ENCODE peak calls at places on chromosomes 1 and 21, in ten cellular contexts. One of them, this sample, is unnamed.

GRCh38 chr1:29668761-29669487 is 432.6 kb downstream of the PTPRU start:
- DNase-seq in retina: no peak
- DNase-seq in ACHN: no peak
- DNase-seq in ascending aorta: peak; percentile 13
- DNase-seq in EH: no peak
- DNase-seq in K562: no peak
- DNase-seq in kidney glomerular epithelial cell: no peak
- DNase-seq in stimulated activated CD8-positive, alpha-beta memory T cell treated with anti-CD3 and anti-CD28 coated beads, Interleukin-7, amount 100 ng/mL, for 1 hour: no peak
- DNase-seq in T-helper 1 cell: no peak
- DNase-seq in stimulated activated CD4-positive, alpha-beta T cell treated with anti-CD3 and anti-CD28 coated beads, Interleukin-12 subunit alpha, Interleukin-12 subunit beta, amount 100 ng/mL, for 48 hours: no peak
- DNase-seq in this sample: no peak

GRCh38 chr1:109959974-109960744 is 24.4 kb upstream of the AHCYL1 start:
- DNase-seq in retina: peak; percentile 19
- DNase-seq in ACHN: peak; percentile 22
- DNase-seq in ascending aorta: no peak
- DNase-seq in EH: peak; percentile 92
- DNase-seq in K562: no peak
- DNase-seq in kidney glomerular epithelial cell: peak; percentile 65
- DNase-seq in stimulated activated CD8-positive, alpha-beta memory T cell treated with anti-CD3 and anti-CD28 coated beads, Interleukin-7, amount 100 ng/mL, for 1 hour: no peak
- DNase-seq in T-helper 1 cell: no peak
- DNase-seq in stimulated activated CD4-positive, alpha-beta T cell treated with anti-CD3 and anti-CD28 coated beads, Interleukin-12 subunit alpha, Interleukin-12 subunit beta, amount 100 ng/mL, for 48 hours: no peak
- DNase-seq in this sample: peak; percentile 66

GRCh38 chr1:65114312-65114711 is 33.7 kb upstream of the AK4 start:
- DNase-seq in retina: no peak
- DNase-seq in ACHN: no peak
- DNase-seq in ascending aorta: no peak
- DNase-seq in EH: no peak
- DNase-seq in K562: no peak
- DNase-seq in kidney glomerular epithelial cell: no peak
- DNase-seq in stimulated activated CD8-positive, alpha-beta memory T cell treated with anti-CD3 and anti-CD28 coated beads, Interleukin-7, amount 100 ng/mL, for 1 hour: no peak
- DNase-seq in T-helper 1 cell: no peak
- DNase-seq in stimulated activated CD4-positive, alpha-beta T cell treated with anti-CD3 and anti-CD28 coated beads, Interleukin-12 subunit alpha, Interleukin-12 subunit beta, amount 100 ng/mL, for 48 hours: no peak
- DNase-seq in this sample: no peak

GRCh38 chr1:222606757-222607156 is 11.1 kb upstream of the MIA3 start:
- DNase-seq in retina: no peak
- DNase-seq in ACHN: no peak
- DNase-seq in ascending aorta: no peak
- DNase-seq in EH: no peak
- DNase-seq in K562: no peak
- DNase-seq in kidney glomerular epithelial cell: no peak
- DNase-seq in stimulated activated CD8-positive, alpha-beta memory T cell treated with anti-CD3 and anti-CD28 coated beads, Interleukin-7, amount 100 ng/mL, for 1 hour: no peak
- DNase-seq in T-helper 1 cell: no peak
- DNase-seq in stimulated activated CD4-positive, alpha-beta T cell treated with anti-CD3 and anti-CD28 coated beads, Interleukin-12 subunit alpha, Interleukin-12 subunit beta, amount 100 ng/mL, for 48 hours: no peak
- DNase-seq in this sample: no peak

GRCh38 chr1:18992646-18993045 is 36.2 kb upstream of the IFFO2 start:
- DNase-seq in retina: no peak
- DNase-seq in ACHN: no peak
- DNase-seq in ascending aorta: no peak
- DNase-seq in EH: no peak
- DNase-seq in K562: no peak
- DNase-seq in kidney glomerular epithelial cell: no peak
- DNase-seq in stimulated activated CD8-positive, alpha-beta memory T cell treated with anti-CD3 and anti-CD28 coated beads, Interleukin-7, amount 100 ng/mL, for 1 hour: no peak
- DNase-seq in T-helper 1 cell: no peak
- DNase-seq in stimulated activated CD4-positive, alpha-beta T cell treated with anti-CD3 and anti-CD28 coated beads, Interleukin-12 subunit alpha, Interleukin-12 subunit beta, amount 100 ng/mL, for 48 hours: no peak
- DNase-seq in this sample: no peak

GRCh38 chr1:243549108-243549507 is 293.3 kb downstream of the SDCCAG8 start:
- DNase-seq in retina: no peak
- DNase-seq in ACHN: peak; percentile 81
- DNase-seq in ascending aorta: no peak
- DNase-seq in EH: peak; percentile 88
- DNase-seq in K562: no peak
- DNase-seq in kidney glomerular epithelial cell: peak; percentile 71
- DNase-seq in stimulated activated CD8-positive, alpha-beta memory T cell treated with anti-CD3 and anti-CD28 coated beads, Interleukin-7, amount 100 ng/mL, for 1 hour: no peak
- DNase-seq in T-helper 1 cell: no peak
- DNase-seq in stimulated activated CD4-positive, alpha-beta T cell treated with anti-CD3 and anti-CD28 coated beads, Interleukin-12 subunit alpha, Interleukin-12 subunit beta, amount 100 ng/mL, for 48 hours: no peak
- DNase-seq in this sample: peak; percentile 88

GRCh38 chr1:67463298-67463960 is 33.2 kb upstream of the SERBP1 start:
- DNase-seq in retina: peak; percentile 68
- DNase-seq in ACHN: no peak
- DNase-seq in ascending aorta: no peak
- DNase-seq in EH: peak; percentile 42
- DNase-seq in K562: no peak
- DNase-seq in kidney glomerular epithelial cell: no peak
- DNase-seq in stimulated activated CD8-positive, alpha-beta memory T cell treated with anti-CD3 and anti-CD28 coated beads, Interleukin-7, amount 100 ng/mL, for 1 hour: no peak
- DNase-seq in T-helper 1 cell: no peak
- DNase-seq in stimulated activated CD4-positive, alpha-beta T cell treated with anti-CD3 and anti-CD28 coated beads, Interleukin-12 subunit alpha, Interleukin-12 subunit beta, amount 100 ng/mL, for 48 hours: no peak
- DNase-seq in this sample: no peak

GRCh38 chr1:111503585-111504060 is at the start of the genes ADORA3 and TMIGD3:
- DNase-seq in retina: no peak
- DNase-seq in ACHN: no peak
- DNase-seq in ascending aorta: no peak
- DNase-seq in EH: no peak
- DNase-seq in K562: no peak
- DNase-seq in kidney glomerular epithelial cell: no peak
- DNase-seq in stimulated activated CD8-positive, alpha-beta memory T cell treated with anti-CD3 and anti-CD28 coated beads, Interleukin-7, amount 100 ng/mL, for 1 hour: no peak
- DNase-seq in T-helper 1 cell: no peak
- DNase-seq in stimulated activated CD4-positive, alpha-beta T cell treated with anti-CD3 and anti-CD28 coated beads, Interleukin-12 subunit alpha, Interleukin-12 subunit beta, amount 100 ng/mL, for 48 hours: no peak
- DNase-seq in this sample: no peak

GRCh38 chr1:81377406-81377805 is 423.3 kb upstream of the ADGRL2 start:
- DNase-seq in retina: no peak
- DNase-seq in ACHN: no peak
- DNase-seq in ascending aorta: no peak
- DNase-seq in EH: no peak
- DNase-seq in K562: no peak
- DNase-seq in kidney glomerular epithelial cell: no peak
- DNase-seq in stimulated activated CD8-positive, alpha-beta memory T cell treated with anti-CD3 and anti-CD28 coated beads, Interleukin-7, amount 100 ng/mL, for 1 hour: no peak
- DNase-seq in T-helper 1 cell: no peak
- DNase-seq in stimulated activated CD4-positive, alpha-beta T cell treated with anti-CD3 and anti-CD28 coated beads, Interleukin-12 subunit alpha, Interleukin-12 subunit beta, amount 100 ng/mL, for 48 hours: no peak
- DNase-seq in this sample: no peak

GRCh38 chr21:44456207-44456914 is 1.1 kb downstream of the LRRC3 start:
- DNase-seq in retina: peak; percentile 59
- DNase-seq in ACHN: no peak
- DNase-seq in ascending aorta: peak; percentile 58
- DNase-seq in EH: no peak
- DNase-seq in K562: no peak
- DNase-seq in kidney glomerular epithelial cell: no peak
- DNase-seq in stimulated activated CD8-positive, alpha-beta memory T cell treated with anti-CD3 and anti-CD28 coated beads, Interleukin-7, amount 100 ng/mL, for 1 hour: no peak
- DNase-seq in T-helper 1 cell: no peak
- DNase-seq in stimulated activated CD4-positive, alpha-beta T cell treated with anti-CD3 and anti-CD28 coated beads, Interleukin-12 subunit alpha, Interleukin-12 subunit beta, amount 100 ng/mL, for 48 hours: no peak
- DNase-seq in this sample: no peak

GRCh38 chr1:118961156-118961555 is 27.0 kb downstream of the TBX15 start:
- DNase-seq in retina: no peak
- DNase-seq in ACHN: no peak
- DNase-seq in ascending aorta: no peak
- DNase-seq in EH: peak; percentile 17
- DNase-seq in K562: no peak
- DNase-seq in kidney glomerular epithelial cell: no peak
- DNase-seq in stimulated activated CD8-positive, alpha-beta memory T cell treated with anti-CD3 and anti-CD28 coated beads, Interleukin-7, amount 100 ng/mL, for 1 hour: no peak
- DNase-seq in T-helper 1 cell: no peak
- DNase-seq in stimulated activated CD4-positive, alpha-beta T cell treated with anti-CD3 and anti-CD28 coated beads, Interleukin-12 subunit alpha, Interleukin-12 subunit beta, amount 100 ng/mL, for 48 hours: no peak
- DNase-seq in this sample: no peak

GRCh38 chr1:2526824-2527552 is 592 bp upstream of the PANK4 start:
- DNase-seq in retina: peak; percentile 91
- DNase-seq in ACHN: peak; percentile 15
- DNase-seq in ascending aorta: peak; percentile 72
- DNase-seq in EH: peak; percentile 66
- DNase-seq in K562: no peak
- DNase-seq in kidney glomerular epithelial cell: no peak
- DNase-seq in stimulated activated CD8-positive, alpha-beta memory T cell treated with anti-CD3 and anti-CD28 coated beads, Interleukin-7, amount 100 ng/mL, for 1 hour: no peak
- DNase-seq in T-helper 1 cell: peak; percentile 60
- DNase-seq in stimulated activated CD4-positive, alpha-beta T cell treated with anti-CD3 and anti-CD28 coated beads, Interleukin-12 subunit alpha, Interleukin-12 subunit beta, amount 100 ng/mL, for 48 hours: peak; percentile 52
- DNase-seq in this sample: peak; percentile 29

GRCh38 chr1:235933483-235934116 is 66.9 kb upstream of the LYST start:
- DNase-seq in retina: no peak
- DNase-seq in ACHN: peak; percentile 48
- DNase-seq in ascending aorta: no peak
- DNase-seq in EH: no peak
- DNase-seq in K562: no peak
- DNase-seq in kidney glomerular epithelial cell: no peak
- DNase-seq in stimulated activated CD8-positive, alpha-beta memory T cell treated with anti-CD3 and anti-CD28 coated beads, Interleukin-7, amount 100 ng/mL, for 1 hour: no peak
- DNase-seq in T-helper 1 cell: no peak
- DNase-seq in stimulated activated CD4-positive, alpha-beta T cell treated with anti-CD3 and anti-CD28 coated beads, Interleukin-12 subunit alpha, Interleukin-12 subunit beta, amount 100 ng/mL, for 48 hours: no peak
- DNase-seq in this sample: no peak

GRCh38 chr1:24075946-24076345 is 36.0 kb downstream of the MYOM3 start:
- DNase-seq in retina: no peak
- DNase-seq in ACHN: no peak
- DNase-seq in ascending aorta: no peak
- DNase-seq in EH: no peak
- DNase-seq in K562: no peak
- DNase-seq in kidney glomerular epithelial cell: no peak
- DNase-seq in stimulated activated CD8-positive, alpha-beta memory T cell treated with anti-CD3 and anti-CD28 coated beads, Interleukin-7, amount 100 ng/mL, for 1 hour: no peak
- DNase-seq in T-helper 1 cell: no peak
- DNase-seq in stimulated activated CD4-positive, alpha-beta T cell treated with anti-CD3 and anti-CD28 coated beads, Interleukin-12 subunit alpha, Interleukin-12 subunit beta, amount 100 ng/mL, for 48 hours: no peak
- DNase-seq in this sample: no peak

GRCh38 chr1:174352117-174352516 is 95.6 kb upstream of the GPR52 start:
- DNase-seq in retina: no peak
- DNase-seq in ACHN: peak; percentile 12
- DNase-seq in ascending aorta: no peak
- DNase-seq in EH: no peak
- DNase-seq in K562: no peak
- DNase-seq in kidney glomerular epithelial cell: peak; percentile 59
- DNase-seq in stimulated activated CD8-positive, alpha-beta memory T cell treated with anti-CD3 and anti-CD28 coated beads, Interleukin-7, amount 100 ng/mL, for 1 hour: no peak
- DNase-seq in T-helper 1 cell: no peak
- DNase-seq in stimulated activated CD4-positive, alpha-beta T cell treated with anti-CD3 and anti-CD28 coated beads, Interleukin-12 subunit alpha, Interleukin-12 subunit beta, amount 100 ng/mL, for 48 hours: no peak
- DNase-seq in this sample: peak; percentile 34

GRCh38 chr1:63813829-63814277 is 40.0 kb downstream of the ROR1 start:
- DNase-seq in retina: no peak
- DNase-seq in ACHN: peak; percentile 29
- DNase-seq in ascending aorta: peak; percentile 70
- DNase-seq in EH: no peak
- DNase-seq in K562: no peak
- DNase-seq in kidney glomerular epithelial cell: peak; percentile 64
- DNase-seq in stimulated activated CD8-positive, alpha-beta memory T cell treated with anti-CD3 and anti-CD28 coated beads, Interleukin-7, amount 100 ng/mL, for 1 hour: no peak
- DNase-seq in T-helper 1 cell: no peak
- DNase-seq in stimulated activated CD4-positive, alpha-beta T cell treated with anti-CD3 and anti-CD28 coated beads, Interleukin-12 subunit alpha, Interleukin-12 subunit beta, amount 100 ng/mL, for 48 hours: no peak
- DNase-seq in this sample: peak; percentile 82

GRCh38 chr1:25020851-25021585 is 90.9 kb upstream of the RUNX3 start:
- DNase-seq in retina: no peak
- DNase-seq in ACHN: no peak
- DNase-seq in ascending aorta: no peak
- DNase-seq in EH: no peak
- DNase-seq in K562: no peak
- DNase-seq in kidney glomerular epithelial cell: no peak
- DNase-seq in stimulated activated CD8-positive, alpha-beta memory T cell treated with anti-CD3 and anti-CD28 coated beads, Interleukin-7, amount 100 ng/mL, for 1 hour: no peak
- DNase-seq in T-helper 1 cell: no peak
- DNase-seq in stimulated activated CD4-positive, alpha-beta T cell treated with anti-CD3 and anti-CD28 coated beads, Interleukin-12 subunit alpha, Interleukin-12 subunit beta, amount 100 ng/mL, for 48 hours: no peak
- DNase-seq in this sample: no peak

GRCh38 chr1:215104283-215104682 is 21.7 kb downstream of the KCNK2 start:
- DNase-seq in retina: no peak
- DNase-seq in ACHN: peak; percentile 8
- DNase-seq in ascending aorta: no peak
- DNase-seq in EH: no peak
- DNase-seq in K562: no peak
- DNase-seq in kidney glomerular epithelial cell: no peak
- DNase-seq in stimulated activated CD8-positive, alpha-beta memory T cell treated with anti-CD3 and anti-CD28 coated beads, Interleukin-7, amount 100 ng/mL, for 1 hour: no peak
- DNase-seq in T-helper 1 cell: no peak
- DNase-seq in stimulated activated CD4-positive, alpha-beta T cell treated with anti-CD3 and anti-CD28 coated beads, Interleukin-12 subunit alpha, Interleukin-12 subunit beta, amount 100 ng/mL, for 48 hours: no peak
- DNase-seq in this sample: peak; percentile 20

GRCh38 chr1:221762121-221762520 is 20.2 kb upstream of the DUSP10 start:
- DNase-seq in retina: no peak
- DNase-seq in ACHN: no peak
- DNase-seq in ascending aorta: no peak
- DNase-seq in EH: no peak
- DNase-seq in K562: no peak
- DNase-seq in kidney glomerular epithelial cell: no peak
- DNase-seq in stimulated activated CD8-positive, alpha-beta memory T cell treated with anti-CD3 and anti-CD28 coated beads, Interleukin-7, amount 100 ng/mL, for 1 hour: no peak
- DNase-seq in T-helper 1 cell: no peak
- DNase-seq in stimulated activated CD4-positive, alpha-beta T cell treated with anti-CD3 and anti-CD28 coated beads, Interleukin-12 subunit alpha, Interleukin-12 subunit beta, amount 100 ng/mL, for 48 hours: no peak
- DNase-seq in this sample: no peak

GRCh38 chr1:919271-919872 is 4.4 kb upstream of the SAMD11 start:
- DNase-seq in retina: no peak
- DNase-seq in ACHN: no peak
- DNase-seq in ascending aorta: no peak
- DNase-seq in EH: no peak
- DNase-seq in K562: no peak
- DNase-seq in kidney glomerular epithelial cell: no peak
- DNase-seq in stimulated activated CD8-positive, alpha-beta memory T cell treated with anti-CD3 and anti-CD28 coated beads, Interleukin-7, amount 100 ng/mL, for 1 hour: no peak
- DNase-seq in T-helper 1 cell: no peak
- DNase-seq in stimulated activated CD4-positive, alpha-beta T cell treated with anti-CD3 and anti-CD28 coated beads, Interleukin-12 subunit alpha, Interleukin-12 subunit beta, amount 100 ng/mL, for 48 hours: no peak
- DNase-seq in this sample: no peak

GRCh38 chr1:58979085-58979484 is 195.2 kb upstream of the JUN start:
- DNase-seq in retina: no peak
- DNase-seq in ACHN: no peak
- DNase-seq in ascending aorta: no peak
- DNase-seq in EH: no peak
- DNase-seq in K562: no peak
- DNase-seq in kidney glomerular epithelial cell: no peak
- DNase-seq in stimulated activated CD8-positive, alpha-beta memory T cell treated with anti-CD3 and anti-CD28 coated beads, Interleukin-7, amount 100 ng/mL, for 1 hour: no peak
- DNase-seq in T-helper 1 cell: no peak
- DNase-seq in stimulated activated CD4-positive, alpha-beta T cell treated with anti-CD3 and anti-CD28 coated beads, Interleukin-12 subunit alpha, Interleukin-12 subunit beta, amount 100 ng/mL, for 48 hours: no peak
- DNase-seq in this sample: no peak

GRCh38 chr1:36918604-36919003 is 115.7 kb downstream of the GRIK3 start:
- DNase-seq in retina: no peak
- DNase-seq in ACHN: no peak
- DNase-seq in ascending aorta: no peak
- DNase-seq in EH: no peak
- DNase-seq in K562: no peak
- DNase-seq in kidney glomerular epithelial cell: no peak
- DNase-seq in stimulated activated CD8-positive, alpha-beta memory T cell treated with anti-CD3 and anti-CD28 coated beads, Interleukin-7, amount 100 ng/mL, for 1 hour: no peak
- DNase-seq in T-helper 1 cell: no peak
- DNase-seq in stimulated activated CD4-positive, alpha-beta T cell treated with anti-CD3 and anti-CD28 coated beads, Interleukin-12 subunit alpha, Interleukin-12 subunit beta, amount 100 ng/mL, for 48 hours: no peak
- DNase-seq in this sample: no peak

GRCh38 chr1:205374205-205375078 is 17.7 kb upstream of the KLHDC8A start:
- DNase-seq in retina: no peak
- DNase-seq in ACHN: peak; percentile 50
- DNase-seq in ascending aorta: no peak
- DNase-seq in EH: peak; percentile 65
- DNase-seq in K562: no peak
- DNase-seq in kidney glomerular epithelial cell: peak; percentile 77
- DNase-seq in stimulated activated CD8-positive, alpha-beta memory T cell treated with anti-CD3 and anti-CD28 coated beads, Interleukin-7, amount 100 ng/mL, for 1 hour: no peak
- DNase-seq in T-helper 1 cell: no peak
- DNase-seq in stimulated activated CD4-positive, alpha-beta T cell treated with anti-CD3 and anti-CD28 coated beads, Interleukin-12 subunit alpha, Interleukin-12 subunit beta, amount 100 ng/mL, for 48 hours: no peak
- DNase-seq in this sample: peak; percentile 87

GRCh38 chr1:230568676-230569075 is 73.6 kb upstream of the COG2 start:
- DNase-seq in retina: no peak
- DNase-seq in ACHN: no peak
- DNase-seq in ascending aorta: no peak
- DNase-seq in EH: no peak
- DNase-seq in K562: no peak
- DNase-seq in kidney glomerular epithelial cell: no peak
- DNase-seq in stimulated activated CD8-positive, alpha-beta memory T cell treated with anti-CD3 and anti-CD28 coated beads, Interleukin-7, amount 100 ng/mL, for 1 hour: no peak
- DNase-seq in T-helper 1 cell: no peak
- DNase-seq in stimulated activated CD4-positive, alpha-beta T cell treated with anti-CD3 and anti-CD28 coated beads, Interleukin-12 subunit alpha, Interleukin-12 subunit beta, amount 100 ng/mL, for 48 hours: no peak
- DNase-seq in this sample: no peak

GRCh38 chr1:204730826-204731459 is 45.4 kb upstream of the LRRN2 start:
- DNase-seq in retina: no peak
- DNase-seq in ACHN: no peak
- DNase-seq in ascending aorta: no peak
- DNase-seq in EH: no peak
- DNase-seq in K562: no peak
- DNase-seq in kidney glomerular epithelial cell: no peak
- DNase-seq in stimulated activated CD8-positive, alpha-beta memory T cell treated with anti-CD3 and anti-CD28 coated beads, Interleukin-7, amount 100 ng/mL, for 1 hour: no peak
- DNase-seq in T-helper 1 cell: no peak
- DNase-seq in stimulated activated CD4-positive, alpha-beta T cell treated with anti-CD3 and anti-CD28 coated beads, Interleukin-12 subunit alpha, Interleukin-12 subunit beta, amount 100 ng/mL, for 48 hours: no peak
- DNase-seq in this sample: no peak

This sample was measured in astrocyte.